ENCODE peak calls at places on chromosomes 12 and 14, in eight cellular contexts. P is GM19239, Q is RWPE1, J is non-pigmented ciliary epithelial cell, Y is H1, V is mesenchymal stem cell, H is osteocyte, O is skeletal muscle cell. A is an unnamed sample.

GRCh38 chr12:42997032-42997431 is 407.5 kb upstream of the PRICKLE1 start:
- DNase-seq in P (no peak), Q (no peak), J (no peak), Y (no peak), V (no peak), H (no peak), O (no peak), A (no peak)

GRCh38 chr12:132162508-132163031 is 18.3 kb downstream of the NOC4L start:
- DNase-seq in P (no peak), Q (no peak), J (peak), Y (no peak), V (peak), H (no peak), O (peak), A (peak)

GRCh38 chr14:61103541-61104339 is 122.7 kb downstream of the SLC38A6 start:
- DNase-seq in P (no peak), Q (peak), J (peak), Y (peak), V (peak), H (peak), O (peak), A (peak)

GRCh38 chr12:52184813-52185212 is 7.0 kb downstream of the KRT80 start:
- DNase-seq in P (no peak), Q (no peak), J (no peak), Y (no peak), V (no peak), H (no peak), O (no peak), A (no peak)

GRCh38 chr12:76183459-76184186 is 99.1 kb upstream of the NAP1L1 start:
- DNase-seq in P (no peak), Q (peak), J (peak), Y (no peak), V (peak), H (no peak), O (peak), A (peak)

GRCh38 chr12:4518106-4518728 is 20.5 kb upstream of the RAD51AP1 start:
- DNase-seq in P (no peak), Q (peak), J (no peak), Y (no peak), V (peak), H (no peak), O (peak), A (peak)

GRCh38 chr12:98939350-98939749 is 294.3 kb downstream of the APAF1 start:
- DNase-seq in P (no peak), Q (no peak), J (peak), Y (no peak), V (peak), H (no peak), O (no peak), A (peak)

GRCh38 chr12:119036878-119037493 is 55.6 kb downstream of the SRRM4 start:
- DNase-seq in P (peak), Q (no peak), J (no peak), Y (peak), V (no peak), H (no peak), O (no peak), A (no peak)

GRCh38 chr12:53757095-53757770 is 5.5 kb upstream of the CISTR start:
- DNase-seq in P (peak), Q (no peak), J (no peak), Y (peak), V (peak), H (peak), O (no peak), A (peak)

GRCh38 chr14:85248881-85249635 is 280.9 kb upstream of the FLRT2 start:
- DNase-seq in P (no peak), Q (peak), J (no peak), Y (no peak), V (no peak), H (no peak), O (no peak), A (no peak)

GRCh38 chr12:118986043-118986442 is 4.7 kb downstream of the SRRM4 start:
- DNase-seq in P (no peak), Q (no peak), J (no peak), Y (no peak), V (no peak), H (no peak), O (no peak), A (no peak)

GRCh38 chr12:131260970-131261369 is 307.3 kb downstream of the ADGRD1 start:
- DNase-seq in P (no peak), Q (no peak), J (no peak), Y (no peak), V (no peak), H (no peak), O (no peak), A (no peak)

GRCh38 chr14:96575233-96575632 is 73.1 kb downstream of the PAPOLA start:
- DNase-seq in P (no peak), Q (no peak), J (no peak), Y (no peak), V (no peak), H (no peak), O (no peak), A (no peak)

GRCh38 chr12:54060975-54061778 is 7.5 kb downstream of the HOXC4 start:
- DNase-seq in P (no peak), Q (peak), J (no peak), Y (no peak), V (no peak), H (no peak), O (no peak), A (no peak)

GRCh38 chr14:24092960-24093900 is 881 bp upstream of the PCK2 start:
- DNase-seq in P (no peak), Q (no peak), J (no peak), Y (no peak), V (no peak), H (no peak), O (no peak), A (no peak)

GRCh38 chr12:79689477-79690155 is 1.1 kb downstream of the PAWR start:
- DNase-seq in P (peak), Q (no peak), J (no peak), Y (peak), V (peak), H (peak), O (no peak), A (no peak)

GRCh38 chr12:49079796-49080195 is 10.0 kb upstream of the RHEBL1 start:
- DNase-seq in P (no peak), Q (no peak), J (no peak), Y (no peak), V (no peak), H (no peak), O (peak), A (no peak)

GRCh38 chr14:104184911-104185499 is 46.6 kb downstream of the KIF26A start:
- DNase-seq in P (no peak), Q (peak), J (no peak), Y (no peak), V (peak), H (no peak), O (no peak), A (no peak)

GRCh38 chr12:121438905-121439304 is 39.0 kb downstream of the RNF34 start:
- DNase-seq in P (no peak), Q (no peak), J (no peak), Y (no peak), V (no peak), H (no peak), O (no peak), A (no peak)

GRCh38 chr12:13559318-13559978 is 362.9 kb downstream of the EMP1 start:
- DNase-seq in P (no peak), Q (no peak), J (no peak), Y (no peak), V (no peak), H (no peak), O (no peak), A (no peak)

GRCh38 chr12:110012137-110012536 is 12.9 kb downstream of the ANKRD13A start:
- DNase-seq in P (no peak), Q (no peak), J (no peak), Y (no peak), V (no peak), H (no peak), O (no peak), A (no peak)

GRCh38 chr12:27474344-27474743 is 27.8 kb downstream of the SMCO2 start:
- DNase-seq in P (no peak), Q (peak), J (peak), Y (no peak), V (peak), H (no peak), O (peak), A (no peak)

GRCh38 chr12:124410354-124411175 is 115.7 kb downstream of the RFLNA start:
- DNase-seq in P (no peak), Q (no peak), J (no peak), Y (no peak), V (no peak), H (no peak), O (no peak), A (no peak)

GRCh38 chr12:99111600-99111999 is 466.5 kb downstream of the APAF1 start:
- DNase-seq in P (no peak), Q (no peak), J (no peak), Y (no peak), V (no peak), H (no peak), O (no peak), A (no peak)

GRCh38 chr12:570237-570925 is 92.9 kb downstream of the NINJ2 start:
- DNase-seq in P (no peak), Q (peak), J (no peak), Y (peak), V (peak), H (no peak), O (peak), A (peak)

GRCh38 chr14:24802236-24802635 is 168.2 kb upstream of the GZMB start:
- DNase-seq in P (no peak), Q (no peak), J (no peak), Y (no peak), V (no peak), H (no peak), O (no peak), A (no peak)

GRCh38 chr12:123982269-123982668 is 9.3 kb downstream of the ZNF664 start:
- DNase-seq in P (no peak), Q (no peak), J (no peak), Y (no peak), V (no peak), H (no peak), O (no peak), A (no peak)

A was measured in fibroblast of the conjunctiva.